ENCODE peak calls at places on chromosomes 6 and 20, in ten cellular contexts. One of them, this sample, is unnamed.

GRCh38 chr6:72650081-72650745 is 28.3 kb downstream of the KCNQ5 start:
- DNase-seq in uterus: no peak
- DNase-seq in tibial nerve: no peak
- DNase-seq in suprapubic skin: no peak
- DNase-seq in gastrocnemius medialis: no peak
- DNase-seq in H1: no peak
- DNase-seq in prostate gland: no peak
- DNase-seq in heart left ventricle: no peak
- DNase-seq in ovary: no peak
- DNase-seq in body of pancreas: no peak
- DNase-seq in this sample: no peak

GRCh38 chr20:32034581-32035397 is 17.3 kb upstream of the HCK start:
- DNase-seq in uterus: no peak
- DNase-seq in body of pancreas: peak; percentile 44
- DNase-seq in heart left ventricle: no peak
- DNase-seq in tibial nerve: no peak
- DNase-seq in prostate gland: no peak
- DNase-seq in ovary: no peak
- DNase-seq in gastrocnemius medialis: no peak
- DNase-seq in H1: no peak
- DNase-seq in suprapubic skin: no peak
- DNase-seq in this sample: no peak

GRCh38 chr6:56842602-56843475 is 112.1 kb upstream of the BEND6 start:
- DNase-seq in body of pancreas: peak; percentile 19
- DNase-seq in ovary: peak; percentile 26
- DNase-seq in prostate gland: no peak
- DNase-seq in H1: no peak
- DNase-seq in suprapubic skin: peak; percentile 78
- DNase-seq in heart left ventricle: peak; percentile 74
- DNase-seq in uterus: peak; percentile 20
- DNase-seq in tibial nerve: peak; percentile 26
- DNase-seq in gastrocnemius medialis: peak; percentile 60
- DNase-seq in this sample: no peak

GRCh38 chr6:85923013-85923430 is 280.3 kb upstream of the SYNCRIP start:
- DNase-seq in heart left ventricle: no peak
- DNase-seq in ovary: peak; percentile 35
- DNase-seq in H1: peak; percentile 27
- DNase-seq in body of pancreas: peak; percentile 64
- DNase-seq in suprapubic skin: no peak
- DNase-seq in gastrocnemius medialis: no peak
- DNase-seq in prostate gland: peak; percentile 29
- DNase-seq in tibial nerve: peak; percentile 17
- DNase-seq in uterus: no peak
- DNase-seq in this sample: no peak

GRCh38 chr20:15060265-15061060 is 723.1 kb upstream of the FLRT3 start:
- DNase-seq in heart left ventricle: no peak
- DNase-seq in uterus: no peak
- DNase-seq in body of pancreas: no peak
- DNase-seq in suprapubic skin: no peak
- DNase-seq in prostate gland: no peak
- DNase-seq in tibial nerve: no peak
- DNase-seq in H1: no peak
- DNase-seq in gastrocnemius medialis: no peak
- DNase-seq in ovary: no peak
- DNase-seq in this sample: no peak

GRCh38 chr20:37534401-37535157 is 6.9 kb upstream of the BLCAP start:
- DNase-seq in body of pancreas: peak; percentile 78
- DNase-seq in tibial nerve: peak; percentile 92
- DNase-seq in gastrocnemius medialis: no peak
- DNase-seq in ovary: peak; percentile 30
- DNase-seq in H1: no peak
- DNase-seq in heart left ventricle: no peak
- DNase-seq in prostate gland: peak; percentile 75
- DNase-seq in suprapubic skin: peak; percentile 49
- DNase-seq in uterus: peak; percentile 68
- DNase-seq in this sample: no peak

GRCh38 chr6:126824226-126824625 is 294.2 kb upstream of the RSPO3 start:
- DNase-seq in prostate gland: no peak
- DNase-seq in suprapubic skin: no peak
- DNase-seq in ovary: no peak
- DNase-seq in gastrocnemius medialis: no peak
- DNase-seq in heart left ventricle: no peak
- DNase-seq in H1: no peak
- DNase-seq in uterus: no peak
- DNase-seq in tibial nerve: no peak
- DNase-seq in body of pancreas: no peak
- DNase-seq in this sample: no peak

GRCh38 chr6:116218866-116219265 is 35.0 kb downstream of the TSPYL4 start:
- DNase-seq in tibial nerve: no peak
- DNase-seq in H1: no peak
- DNase-seq in body of pancreas: no peak
- DNase-seq in suprapubic skin: no peak
- DNase-seq in heart left ventricle: no peak
- DNase-seq in prostate gland: no peak
- DNase-seq in uterus: no peak
- DNase-seq in ovary: no peak
- DNase-seq in gastrocnemius medialis: no peak
- DNase-seq in this sample: no peak

GRCh38 chr6:13709698-13710551 is 1.7 kb downstream of the RANBP9 start:
- DNase-seq in heart left ventricle: no peak
- DNase-seq in suprapubic skin: no peak
- DNase-seq in tibial nerve: no peak
- DNase-seq in H1: no peak
- DNase-seq in uterus: no peak
- DNase-seq in body of pancreas: no peak
- DNase-seq in ovary: no peak
- DNase-seq in gastrocnemius medialis: no peak
- DNase-seq in prostate gland: no peak
- DNase-seq in this sample: no peak

GRCh38 chr6:166223091-166223490 is 55.4 kb upstream of the TBXT start:
- DNase-seq in suprapubic skin: no peak
- DNase-seq in ovary: no peak
- DNase-seq in tibial nerve: no peak
- DNase-seq in H1: no peak
- DNase-seq in prostate gland: no peak
- DNase-seq in uterus: no peak
- DNase-seq in heart left ventricle: no peak
- DNase-seq in body of pancreas: no peak
- DNase-seq in gastrocnemius medialis: no peak
- DNase-seq in this sample: no peak

GRCh38 chr6:149228276-149228962 is 89.1 kb upstream of the TAB2 start:
- DNase-seq in H1: no peak
- DNase-seq in suprapubic skin: no peak
- DNase-seq in uterus: no peak
- DNase-seq in tibial nerve: no peak
- DNase-seq in gastrocnemius medialis: no peak
- DNase-seq in body of pancreas: no peak
- DNase-seq in ovary: no peak
- DNase-seq in prostate gland: no peak
- DNase-seq in heart left ventricle: no peak
- DNase-seq in this sample: no peak

GRCh38 chr6:37314803-37315515 is 38.8 kb upstream of the RNF8 start:
- DNase-seq in heart left ventricle: no peak
- DNase-seq in prostate gland: no peak
- DNase-seq in ovary: peak; percentile 55
- DNase-seq in tibial nerve: no peak
- DNase-seq in suprapubic skin: no peak
- DNase-seq in H1: peak; percentile 17
- DNase-seq in body of pancreas: peak; percentile 69
- DNase-seq in uterus: no peak
- DNase-seq in gastrocnemius medialis: peak; percentile 40
- DNase-seq in this sample: no peak

GRCh38 chr20:36468149-36469000 is 72.9 kb upstream of the MYL9 start:
- DNase-seq in prostate gland: peak; percentile 21
- DNase-seq in ovary: no peak
- DNase-seq in body of pancreas: peak; percentile 84
- DNase-seq in tibial nerve: no peak
- DNase-seq in H1: no peak
- DNase-seq in suprapubic skin: no peak
- DNase-seq in gastrocnemius medialis: peak; percentile 46
- DNase-seq in uterus: no peak
- DNase-seq in heart left ventricle: no peak
- DNase-seq in this sample: no peak

GRCh38 chr20:36466089-36466488 is 75.2 kb upstream of the MYL9 start:
- DNase-seq in heart left ventricle: no peak
- DNase-seq in tibial nerve: no peak
- DNase-seq in prostate gland: no peak
- DNase-seq in gastrocnemius medialis: no peak
- DNase-seq in ovary: no peak
- DNase-seq in suprapubic skin: no peak
- DNase-seq in H1: no peak
- DNase-seq in uterus: no peak
- DNase-seq in body of pancreas: no peak
- DNase-seq in this sample: no peak

GRCh38 chr20:36465109-36466080 is 75.9 kb upstream of the MYL9 start:
- DNase-seq in tibial nerve: peak; percentile 49
- DNase-seq in heart left ventricle: no peak
- DNase-seq in gastrocnemius medialis: peak; percentile 74
- DNase-seq in prostate gland: no peak
- DNase-seq in uterus: peak; percentile 80
- DNase-seq in body of pancreas: peak; percentile 69
- DNase-seq in suprapubic skin: no peak
- DNase-seq in H1: no peak
- DNase-seq in ovary: peak; percentile 29
- DNase-seq in this sample: no peak

GRCh38 chr20:36469973-36470372 is 71.3 kb upstream of the MYL9 start:
- DNase-seq in suprapubic skin: no peak
- DNase-seq in uterus: no peak
- DNase-seq in body of pancreas: no peak
- DNase-seq in prostate gland: no peak
- DNase-seq in ovary: no peak
- DNase-seq in gastrocnemius medialis: no peak
- DNase-seq in heart left ventricle: no peak
- DNase-seq in H1: no peak
- DNase-seq in tibial nerve: no peak
- DNase-seq in this sample: no peak

GRCh38 chr20:36467076-36467999 is 74.0 kb upstream of the MYL9 start:
- DNase-seq in H1: no peak
- DNase-seq in prostate gland: no peak
- DNase-seq in gastrocnemius medialis: peak; percentile 52
- DNase-seq in suprapubic skin: no peak
- DNase-seq in heart left ventricle: peak; percentile 82
- DNase-seq in body of pancreas: peak; percentile 73
- DNase-seq in tibial nerve: no peak
- DNase-seq in ovary: no peak
- DNase-seq in uterus: peak; percentile 47
- DNase-seq in this sample: no peak
- H3K4me1 ChIP-seq in H1: peaks cover 14% of the 10 kb centered on the region
- H3K4me1 ChIP-seq in prostate gland: peaks cover 14% of the 10 kb centered on the region
- H3K4me1 ChIP-seq in gastrocnemius medialis: peaks cover 92% of the 10 kb centered on the region
- H3K4me1 ChIP-seq in suprapubic skin: peaks cover 92% of the 10 kb centered on the region
- H3K4me1 ChIP-seq in heart left ventricle: peaks cover 65% of the 10 kb centered on the region
- H3K4me1 ChIP-seq in body of pancreas: peaks cover 95% of the 10 kb centered on the region
- H3K4me1 ChIP-seq in tibial nerve: peaks cover 81% of the 10 kb centered on the region
- H3K4me1 ChIP-seq in ovary: peaks cover 28% of the 10 kb centered on the region
- H3K4me1 ChIP-seq in uterus: peaks cover 14% of the 10 kb centered on the region
- H3K4me1 ChIP-seq in this sample: peaks cover 13% of the 10 kb centered on the region

GRCh38 chr20:60481742-60482133 is 523.5 kb downstream of the CDH26 start:
- DNase-seq in ovary: no peak
- DNase-seq in gastrocnemius medialis: no peak
- DNase-seq in H1: no peak
- DNase-seq in uterus: no peak
- DNase-seq in suprapubic skin: no peak
- DNase-seq in body of pancreas: no peak
- DNase-seq in heart left ventricle: no peak
- DNase-seq in prostate gland: no peak
- DNase-seq in tibial nerve: no peak
- DNase-seq in this sample: no peak
- H3K27me3 ChIP-seq in ovary: no peaks in the 10 kb centered on the region
- H3K27me3 ChIP-seq in gastrocnemius medialis: no peaks in the 10 kb centered on the region
- H3K27me3 ChIP-seq in H1: peaks cover 2% of the 10 kb centered on the region
- H3K27me3 ChIP-seq in uterus: no peaks in the 10 kb centered on the region
- H3K27me3 ChIP-seq in suprapubic skin: no peaks in the 10 kb centered on the region
- H3K27me3 ChIP-seq in body of pancreas: no peaks in the 10 kb centered on the region
- H3K27me3 ChIP-seq in heart left ventricle: no peaks in the 10 kb centered on the region
- H3K27me3 ChIP-seq in prostate gland: no peaks in the 10 kb centered on the region
- H3K27me3 ChIP-seq in tibial nerve: no peaks in the 10 kb centered on the region
- H3K27me3 ChIP-seq in this sample: no peaks in the 10 kb centered on the region

GRCh38 chr6:25278914-25279747 is at the start of gene CARMIL1:
- DNase-seq in suprapubic skin: peak; percentile 91
- DNase-seq in uterus: peak; percentile 74
- DNase-seq in ovary: peak; percentile 82
- DNase-seq in H1: peak; percentile 53
- DNase-seq in tibial nerve: peak; percentile 57
- DNase-seq in prostate gland: peak; percentile 89
- DNase-seq in heart left ventricle: peak; percentile 89
- DNase-seq in gastrocnemius medialis: peak; percentile 44
- DNase-seq in body of pancreas: peak; percentile 94
- DNase-seq in this sample: peak; percentile 91
- TF ChIP-seq POLR2A in suprapubic skin: no peak
- TF ChIP-seq POLR2A in uterus: peak; percentile 47
- TF ChIP-seq POLR2A in ovary: no peak
- TF ChIP-seq POLR2A in H1: no peak
- TF ChIP-seq POLR2A in tibial nerve: no peak
- TF ChIP-seq POLR2A in prostate gland: peak; percentile 45
- TF ChIP-seq POLR2A in heart left ventricle: no peak
- TF ChIP-seq POLR2A in gastrocnemius medialis: no peak
- TF ChIP-seq POLR2A in body of pancreas: peak; percentile 66
- TF ChIP-seq POLR2A in this sample: no peak

DNA sequence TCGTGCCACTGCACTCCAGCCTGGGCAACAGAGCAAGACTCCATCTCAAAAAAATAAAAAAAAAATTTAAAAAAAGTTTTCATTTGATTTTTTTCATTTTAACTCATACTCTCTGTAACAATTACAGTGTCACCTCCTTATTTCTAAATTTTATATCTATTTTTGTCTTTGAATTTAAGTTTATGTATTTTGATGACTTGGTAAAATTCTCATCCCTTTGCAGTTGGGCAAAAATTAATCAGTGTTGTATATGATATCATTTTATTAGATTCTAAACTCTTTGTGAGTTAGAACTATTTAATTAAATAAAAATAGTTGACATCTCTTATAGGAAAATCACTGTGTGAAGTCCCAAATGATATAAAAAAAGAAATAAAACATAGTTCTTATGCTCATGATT is 270.7 kb downstream of the PLCB1 start:
- DNase-seq in uterus: no peak
- DNase-seq in suprapubic skin: no peak
- DNase-seq in H1: no peak
- DNase-seq in prostate gland: no peak
- DNase-seq in heart left ventricle: no peak
- DNase-seq in tibial nerve: no peak
- DNase-seq in body of pancreas: no peak
- DNase-seq in gastrocnemius medialis: no peak
- DNase-seq in ovary: no peak
- DNase-seq in this sample: no peak
- H3K4me1 ChIP-seq in uterus: no peaks in the 10 kb centered on the region
- H3K4me1 ChIP-seq in suprapubic skin: peaks cover 3% of the 10 kb centered on the region
- H3K4me1 ChIP-seq in H1: no peaks in the 10 kb centered on the region
- H3K4me1 ChIP-seq in prostate gland: no peaks in the 10 kb centered on the region
- H3K4me1 ChIP-seq in heart left ventricle: no peaks in the 10 kb centered on the region
- H3K4me1 ChIP-seq in tibial nerve: no peaks in the 10 kb centered on the region
- H3K4me1 ChIP-seq in body of pancreas: peaks cover 4% of the 10 kb centered on the region
- H3K4me1 ChIP-seq in gastrocnemius medialis: no peaks in the 10 kb centered on the region
- H3K4me1 ChIP-seq in ovary: no peaks in the 10 kb centered on the region
- H3K4me1 ChIP-seq in this sample: no peaks in the 10 kb centered on the region

This sample was measured in breast epithelium.